ENCODE peak calls at places on chromosomes 6 and 20, in six cellular contexts. A, C, L, I, O and N are unnamed samples.
A peak's percentile ranks its signal among the peaks of the same experiment; 100 is the strongest.

GRCh38 chr20:35257175-35257909 is 20.6 kb downstream of the MMP24OS start:
- DNase-seq in A (no peak), C (peak; percentile 56), L (peak; percentile 59), I (no peak), O (no peak), N (no peak)

GRCh38 chr20:61896058-61896961 is 169.4 kb downstream of the TAF4 start:
- DNase-seq in A (peak; percentile 53), C (peak; percentile 33), L (peak; percentile 47), I (peak; percentile 92), O (peak; percentile 73), N (peak; percentile 58)

GRCh38 chr6:105896821-105897095 is 189.4 kb upstream of the PRDM1 start:
- DNase-seq in A (no peak), C (no peak), L (no peak), I (no peak), O (no peak), N (no peak)

GRCh38 chr6:70111737-70112136 is 191.1 kb downstream of the COL9A1 start:
- DNase-seq in A (no peak), C (no peak), L (no peak), I (no peak), O (no peak), N (no peak)

GRCh38 chr6:89251170-89251569 is 34.0 kb upstream of the GABRR1 start:
- DNase-seq in A (no peak), C (no peak), L (no peak), I (no peak), O (no peak), N (no peak)

GRCh38 chr6:137727206-137727605 is 139.9 kb upstream of the TNFAIP3 start:
- DNase-seq in A (no peak), C (no peak), L (no peak), I (no peak), O (no peak), N (no peak)

GRCh38 chr6:125528614-125529013 is 220.8 kb upstream of the HEY2 start:
- DNase-seq in A (no peak), C (no peak), L (no peak), I (no peak), O (no peak), N (no peak)

GRCh38 chr6:27668442-27669275 is 195.8 kb upstream of the ZNF184 start:
- DNase-seq in A (peak; percentile 78), C (peak; percentile 76), L (peak; percentile 59), I (no peak), O (peak; percentile 74), N (peak; percentile 78)

GRCh38 chr20:57986776-57987175 is 241.7 kb downstream of the ANKRD60 start:
- DNase-seq in A (peak; percentile 38), C (no peak), L (no peak), I (no peak), O (no peak), N (no peak)

GRCh38 chr6:2623348-2623747 is 127.4 kb downstream of the MYLK4 start:
- DNase-seq in A (no peak), C (no peak), L (no peak), I (no peak), O (no peak), N (no peak)

GRCh38 chr20:49412953-49413352 is 69.5 kb downstream of the KCNB1 start:
- DNase-seq in A (no peak), C (no peak), L (no peak), I (no peak), O (no peak), N (no peak)

GRCh38 chr6:5025911-5026819 is 22.3 kb upstream of the RPP40 start:
- DNase-seq in A (peak; percentile 72), C (peak; percentile 54), L (peak; percentile 59), I (no peak), O (peak; percentile 71), N (peak; percentile 86)

GRCh38 chr20:32672982-32673727 is 586 bp downstream of the C20orf203 start:
- DNase-seq in A (no peak), C (no peak), L (no peak), I (peak; percentile 59), O (no peak), N (no peak)

GRCh38 chr6:42616716-42617115 is 52.9 kb downstream of the UBR2 start:
- DNase-seq in A (no peak), C (no peak), L (peak; percentile 13), I (no peak), O (peak; percentile 79), N (peak; percentile 16)

GRCh38 chr6:105900120-105900937 is 185.8 kb upstream of the PRDM1 start:
- DNase-seq in A (no peak), C (peak; percentile 50), L (peak; percentile 89), I (no peak), O (peak; percentile 90), N (peak; percentile 89)

GRCh38 chr6:18823782-18824386 is 436.7 kb downstream of the RNF144B start:
- DNase-seq in A (peak; percentile 34), C (peak; percentile 39), L (peak; percentile 4), I (no peak), O (peak; percentile 3), N (peak; percentile 3)

GRCh38 chr6:137001287-137001976 is 43.3 kb downstream of the IL20RA start:
- DNase-seq in A (no peak), C (no peak), L (no peak), I (no peak), O (no peak), N (no peak)

GRCh38 chr6:10205892-10206291 is 209.0 kb downstream of the TFAP2A start:
- DNase-seq in A (no peak), C (no peak), L (no peak), I (no peak), O (no peak), N (no peak)

GRCh38 chr6:158631678-158632537 is 12.6 kb downstream of the DYNLT1 start:
- DNase-seq in A (no peak), C (peak; percentile 90), L (peak; percentile 83), I (no peak), O (peak; percentile 90), N (peak; percentile 30)

GRCh38 chr6:132683543-132683942 is 24.6 kb upstream of the TAAR1 start:
- DNase-seq in A (no peak), C (peak; percentile 79), L (peak; percentile 25), I (no peak), O (peak; percentile 85), N (peak; percentile 58)

GRCh38 chr6:157023958-157024357 is 246.8 kb downstream of the ARID1B start:
- DNase-seq in A (no peak), C (no peak), L (peak; percentile 27), I (no peak), O (peak; percentile 28), N (peak; percentile 25)

GRCh38 chr6:20180935-20181334 is 31.3 kb downstream of the MBOAT1 start:
- DNase-seq in A (no peak), C (no peak), L (peak; percentile 46), I (no peak), O (peak; percentile 26), N (no peak)

GRCh38 chr20:11128131-11128831 is 454.5 kb upstream of the JAG1 start:
- DNase-seq in A (no peak), C (peak; percentile 30), L (peak; percentile 74), I (no peak), O (peak; percentile 2), N (peak; percentile 21)

GRCh38 chr6:148535976-148536375 is 193.3 kb downstream of the SASH1 start:
- DNase-seq in A (no peak), C (peak; percentile 93), L (peak; percentile 95), I (no peak), O (peak; percentile 96), N (no peak)

GRCh38 chr20:17407550-17407949 is 123.6 kb downstream of the BFSP1 start:
- DNase-seq in A (no peak), C (no peak), L (no peak), I (no peak), O (no peak), N (no peak)

GRCh38 chr20:54379893-54380292 is 95.5 kb upstream of the DOK5 start:
- DNase-seq in A (no peak), C (no peak), L (no peak), I (no peak), O (no peak), N (no peak)